ENCODE peak calls at places on chromosomes 16 and 17, in five cellular contexts. D is prostate gland, N is HAP-1, M is lower lobe of right lung, H is left ventricle myocardium inferior. S is an unnamed sample.

GRCh38 chr16:20729141-20729540 is 12.5 kb downstream of the THUMPD1 start:
- DNase-seq in M (no peak), N (no peak), D (no peak), H (no peak), S (no peak)

GRCh38 chr17:56678249-56679144 is 85.0 kb downstream of the NOG start:
- DNase-seq in D (no peak), H (no peak), N (no peak), M (no peak), S (no peak)

GRCh38 chr17:12667299-12667958 is 1.7 kb downstream of the MYOCD start:
- DNase-seq in H (no peak), D (no peak), M (no peak), N (peak; percentile 26), S (peak; percentile 34)

GRCh38 chr17:50114849-50115357 is 15.1 kb downstream of the SAMD14 start:
- DNase-seq in D (no peak), M (no peak), N (peak; percentile 71), H (no peak), S (no peak)

GRCh38 chr16:46629331-46629843 is 8.2 kb upstream of the SHCBP1 start:
- DNase-seq in D (no peak), M (no peak), N (peak; percentile 58), H (no peak), S (no peak)

GRCh38 chr16:28543072-28543471 is 4.3 kb upstream of the NUPR1 start:
- DNase-seq in H (no peak), M (peak; percentile 77), N (no peak), D (peak; percentile 80), S (no peak)

GRCh38 chr17:2089021-2089422 is 34.1 kb downstream of the HIC1 start:
- DNase-seq in H (no peak), M (no peak), D (no peak), N (no peak), S (no peak)

GRCh38 chr16:12484426-12484825 is 319.3 kb downstream of the CPPED1 start:
- DNase-seq in N (no peak), D (no peak), H (no peak), M (no peak), S (no peak)

GRCh38 chr17:37671028-37671812 is 28.0 kb upstream of the DDX52 start:
- DNase-seq in M (no peak), D (no peak), H (no peak), N (no peak), S (no peak)

GRCh38 chr17:37176683-37177082 is 199.1 kb upstream of the C17orf78 start:
- DNase-seq in M (no peak), N (no peak), D (no peak), H (no peak), S (no peak)

GRCh38 chr16:67844441-67844840 is 2.3 kb upstream of the NUTF2 start:
- DNase-seq in D (no peak), H (no peak), N (peak; percentile 47), M (no peak), S (no peak)
- H3K4me3 ChIP-seq in D (no peak overlapping the region), H (peak overlapping the region; percentile 82), N (peak overlapping the region; percentile 89), M (peak overlapping the region; percentile 75), S (no peak overlapping the region)

GRCh38 chr17:62757518-62757951 is 50.6 kb downstream of the MARCHF10 start:
- DNase-seq in D (no peak), M (no peak), N (no peak), H (no peak), S (no peak)

GRCh38 chr17:62753562-62753961 is 54.6 kb downstream of the MARCHF10 start:
- DNase-seq in M (no peak), H (no peak), D (no peak), N (no peak), S (no peak)

GRCh38 chr17:62754696-62755095 is 53.4 kb downstream of the MARCHF10 start:
- DNase-seq in M (no peak), D (no peak), N (no peak), H (no peak), S (no peak)

GRCh38 chr17:62755139-62755851 is 52.8 kb downstream of the MARCHF10 start:
- DNase-seq in D (no peak), H (no peak), M (no peak), N (peak; percentile 34), S (no peak)

DNA sequence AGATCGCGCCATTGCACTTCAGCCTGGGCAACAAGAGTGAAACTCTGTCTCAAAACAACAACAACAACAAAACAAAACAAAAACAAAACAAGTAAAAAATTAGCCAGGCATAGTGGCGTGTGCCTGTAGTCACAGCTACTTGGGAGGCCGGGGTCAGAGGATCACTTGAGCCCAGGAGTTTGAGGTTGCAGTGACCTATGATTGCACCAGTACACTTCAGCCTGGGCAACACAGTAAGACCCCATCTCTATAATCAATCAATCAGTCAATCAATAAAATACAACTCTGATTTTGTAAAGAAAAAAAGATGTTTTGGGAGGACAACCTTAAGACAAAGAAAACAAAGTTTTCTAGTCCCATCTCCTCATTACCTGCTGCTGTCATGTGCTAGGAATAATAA is 51.9 kb downstream of the MARCHF10 start:
- DNase-seq in M (no peak), H (no peak), N (no peak), D (no peak), S (no peak)
- H3K27me3 ChIP-seq in M (no peaks in the 10 kb centered on the region), H (no peaks in the 10 kb centered on the region), N (no peaks in the 10 kb centered on the region), D (no peaks in the 10 kb centered on the region), S (no peaks in the 10 kb centered on the region)

GRCh38 chr17:21291862-21292261 is 7.4 kb downstream of the MAP2K3 start:
- DNase-seq in N (no peak), M (no peak), D (no peak), H (no peak), S (no peak)
- H3K36me3 ChIP-seq in N (peaks cover 8% of the 10 kb centered on the region), M (peaks cover 15% of the 10 kb centered on the region), D (no peaks in the 10 kb centered on the region), H (peaks cover 3% of the 10 kb centered on the region), S (no peaks in the 10 kb centered on the region)

DNA sequence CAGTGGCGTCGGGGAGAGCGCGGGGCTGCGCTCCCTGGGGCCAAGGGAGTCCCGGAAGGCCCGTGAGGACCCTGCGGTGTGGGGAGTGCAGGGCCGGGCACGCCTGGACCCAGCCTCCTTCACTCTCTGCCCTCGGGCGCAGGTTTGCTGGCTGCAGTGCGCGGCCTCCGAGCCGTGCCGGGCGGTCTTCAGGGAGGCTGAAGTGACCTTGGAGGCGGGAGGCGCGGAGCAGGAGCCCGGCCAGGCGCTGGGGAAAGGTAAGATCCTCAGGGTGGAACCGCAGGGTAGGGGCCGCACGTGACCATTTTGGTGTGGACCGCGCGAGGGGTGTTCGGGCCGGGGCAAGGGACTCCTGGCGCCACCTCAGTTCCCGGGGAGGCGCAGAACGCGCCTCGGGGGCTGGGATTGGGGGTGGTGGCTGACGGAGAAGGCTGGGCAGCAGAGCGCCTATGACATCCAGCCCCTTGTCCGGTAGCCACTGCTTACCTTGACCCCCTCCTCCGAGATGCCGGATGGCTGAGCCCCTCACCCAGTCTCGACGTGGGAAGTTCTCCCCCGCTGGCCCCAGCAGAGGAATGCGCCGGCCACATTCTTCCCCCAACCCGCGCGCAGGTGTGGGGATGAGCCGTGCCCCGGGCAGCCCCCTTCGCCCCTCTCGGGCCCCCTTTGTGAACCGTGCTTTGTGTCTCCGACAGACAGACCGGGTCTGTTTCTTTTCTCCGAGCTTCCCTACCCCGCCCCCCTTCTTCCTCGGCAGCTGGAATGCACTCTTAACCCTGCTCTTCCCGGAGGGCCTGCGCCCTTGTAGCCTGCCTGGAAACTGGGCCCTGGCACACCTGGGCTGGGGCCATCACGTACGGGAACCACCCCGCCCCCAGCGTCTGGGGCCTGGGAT is 631 bp downstream of the CDH3 start:
- DNase-seq in N (peak; percentile 52), M (peak; percentile 48), D (peak; percentile 25), H (no peak), S (peak; percentile 61)
- H3K4me3 ChIP-seq in N (peak overlapping the region; percentile 27), M (peak overlapping the region; percentile 53), D (peak overlapping the region; percentile 66), H (peak overlapping the region; percentile 19), S (peak overlapping the region; percentile 68)

S was measured in ovary.